ENCODE peak calls at places on chromosome 16, in seven cellular contexts. A is activated CD4-positive, CD25-positive, alpha-beta regulatory T cell; L is non-pigmented ciliary epithelial cell; T is T-helper 2 cell; V is stimulated activated CD8-positive, alpha-beta memory T cell treated with anti-CD3 and anti-CD28 coated beads, Interleukin-4, amount 100 ng/mL, for 4 hours; E is stimulated activated CD4-positive, alpha-beta T cell treated with anti-CD3 and anti-CD28 coated beads, Interleukin-2, amount 100 ng/mL, for 48 hours; H is astrocyte of the spinal cord. X is an unnamed sample.

GRCh38 chr16:23907457-23907902 is 71.7 kb downstream of the PRKCB start:
- DNase-seq in A (no peak), L (no peak), T (no peak), V (no peak), E (no peak), H (no peak), X (no peak)

GRCh38 chr16:81394966-81395655 is 49.5 kb upstream of the CMIP start:
- DNase-seq in A (no peak), L (no peak), T (no peak), V (no peak), E (no peak), H (no peak), X (no peak)

GRCh38 chr16:16004314-16004749 is 54.9 kb downstream of the ABCC1 start:
- DNase-seq in A (no peak), L (no peak), T (no peak), V (no peak), E (no peak), H (peak; percentile 88), X (no peak)

GRCh38 chr16:53817117-53817516 is 113.2 kb downstream of the FTO start:
- DNase-seq in A (no peak), L (peak; percentile 96), T (no peak), V (no peak), E (no peak), H (peak; percentile 95), X (no peak)

GRCh38 chr16:56625140-56625942 is at the start of gene MT1E:
- DNase-seq in A (no peak), L (no peak), T (no peak), V (no peak), E (peak; percentile 59), H (peak; percentile 80), X (no peak)

GRCh38 chr16:49443576-49443975 is 70.0 kb downstream of the C16orf78 start:
- DNase-seq in A (no peak), L (no peak), T (no peak), V (no peak), E (no peak), H (no peak), X (no peak)

GRCh38 chr16:66020061-66020460 is 346.4 kb upstream of the CDH5 start:
- DNase-seq in A (no peak), L (peak; percentile 47), T (no peak), V (no peak), E (no peak), H (no peak), X (no peak)

GRCh38 chr16:80041399-80041798 is 440.9 kb upstream of the MAF start:
- DNase-seq in A (no peak), L (no peak), T (no peak), V (no peak), E (no peak), H (no peak), X (no peak)

GRCh38 chr16:79286646-79287423 is 313.7 kb downstream of the MAF start:
- DNase-seq in A (no peak), L (no peak), T (peak; percentile 6), V (no peak), E (no peak), H (no peak), X (peak; percentile 76)

GRCh38 chr16:49000594-49000993 is 281.0 kb downstream of the CBLN1 start:
- DNase-seq in A (no peak), L (no peak), T (no peak), V (no peak), E (no peak), H (no peak), X (peak; percentile 25)

GRCh38 chr16:8944113-8944765 is 19.5 kb downstream of the USP7 start:
- DNase-seq in A (no peak), L (no peak), T (no peak), V (no peak), E (no peak), H (no peak), X (peak; percentile 64)

GRCh38 chr16:71230122-71230845 is at the start of gene HYDIN:
- DNase-seq in A (no peak), L (peak; percentile 6), T (no peak), V (no peak), E (peak; percentile 16), H (peak; percentile 24), X (no peak)

GRCh38 chr16:75011634-75012307 is 12.9 kb downstream of the ZNRF1 start:
- DNase-seq in A (no peak), L (peak; percentile 75), T (no peak), V (no peak), E (peak; percentile 37), H (peak; percentile 92), X (no peak)

GRCh38 chr16:89853306-89853993 is 19.9 kb upstream of the TCF25 start:
- DNase-seq in A (no peak), L (no peak), T (no peak), V (no peak), E (no peak), H (no peak), X (no peak)

GRCh38 chr16:84633622-84634021 is 14.7 kb upstream of the KLHL36 start:
- DNase-seq in A (no peak), L (no peak), T (no peak), V (no peak), E (no peak), H (no peak), X (no peak)

GRCh38 chr16:89232107-89232506 is 14.6 kb downstream of the ZNF778 start:
- DNase-seq in A (no peak), L (no peak), T (no peak), V (no peak), E (no peak), H (no peak), X (no peak)

GRCh38 chr16:6753553-6753952 is 579.1 kb upstream of the RBFOX1 start:
- DNase-seq in A (no peak), L (no peak), T (no peak), V (no peak), E (no peak), H (no peak), X (no peak)

GRCh38 chr16:89689142-89689541 is 2.7 kb downstream of the CDK10 start:
- DNase-seq in A (no peak), L (no peak), T (no peak), V (no peak), E (no peak), H (no peak), X (no peak)

GRCh38 chr16:15457958-15458357 is 23.6 kb downstream of the BMERB1 start:
- DNase-seq in A (no peak), L (no peak), T (no peak), V (no peak), E (no peak), H (no peak), X (no peak)

GRCh38 chr16:80263181-80263823 is 277.5 kb upstream of the DYNLRB2 start:
- DNase-seq in A (no peak), L (no peak), T (no peak), V (no peak), E (no peak), H (no peak), X (no peak)

GRCh38 chr16:56345406-56346050 is 79.8 kb downstream of the AMFR start:
- DNase-seq in A (no peak), L (no peak), T (no peak), V (no peak), E (no peak), H (no peak), X (no peak)

GRCh38 chr16:78768226-78768625 is 668.8 kb downstream of the WWOX start:
- DNase-seq in A (no peak), L (no peak), T (no peak), V (no peak), E (no peak), H (no peak), X (no peak)

GRCh38 chr16:85329059-85329812 is 217.0 kb upstream of the CIBAR2 start:
- DNase-seq in A (no peak), L (no peak), T (no peak), V (no peak), E (no peak), H (peak; percentile 61), X (no peak)

GRCh38 chr16:79752421-79752820 is 151.9 kb upstream of the MAF start:
- DNase-seq in A (no peak), L (no peak), T (no peak), V (no peak), E (no peak), H (no peak), X (no peak)

X was measured in germinal center.